ENCODE peak calls at places on chromosomes 4 and X, in nine cellular contexts. One of them, this sample, is unnamed.

GRCh38 chr4:2007804-2008670 is 737 bp downstream of the NELFA start:
- DNase-seq in right cardiac atrium: no peak
- DNase-seq in colonic mucosa: no peak
- DNase-seq in OCI-LY7: no peak
- DNase-seq in MM.1S: no peak
- DNase-seq in psoas muscle: no peak
- DNase-seq in iPS DF 6.9: no peak
- DNase-seq in upper lobe of left lung: no peak
- DNase-seq in tibial nerve: no peak
- DNase-seq in this sample: no peak

GRCh38 chrX:108361316-108361715 is 76.9 kb downstream of the COL4A6 start:
- DNase-seq in right cardiac atrium: no peak
- DNase-seq in colonic mucosa: no peak
- DNase-seq in OCI-LY7: no peak
- DNase-seq in MM.1S: no peak
- DNase-seq in psoas muscle: no peak
- DNase-seq in iPS DF 6.9: no peak
- DNase-seq in upper lobe of left lung: no peak
- DNase-seq in tibial nerve: no peak
- DNase-seq in this sample: no peak

GRCh38 chr4:76948441-76949292 is 885 bp upstream of the SEPTIN11 start:
- DNase-seq in right cardiac atrium: peak; percentile 89
- DNase-seq in colonic mucosa: peak; percentile 81
- DNase-seq in OCI-LY7: peak; percentile 19
- DNase-seq in MM.1S: no peak
- DNase-seq in psoas muscle: peak; percentile 77
- DNase-seq in iPS DF 6.9: no peak
- DNase-seq in upper lobe of left lung: peak; percentile 80
- DNase-seq in tibial nerve: peak; percentile 34
- DNase-seq in this sample: peak; percentile 91

GRCh38 chrX:40300286-40300890 is 202.6 kb upstream of the BCOR start:
- DNase-seq in right cardiac atrium: no peak
- DNase-seq in colonic mucosa: no peak
- DNase-seq in OCI-LY7: no peak
- DNase-seq in MM.1S: no peak
- DNase-seq in psoas muscle: no peak
- DNase-seq in iPS DF 6.9: no peak
- DNase-seq in upper lobe of left lung: no peak
- DNase-seq in tibial nerve: no peak
- DNase-seq in this sample: no peak

GRCh38 chr4:142719854-142720541 is 126.1 kb downstream of the INPP4B start:
- DNase-seq in right cardiac atrium: no peak
- DNase-seq in colonic mucosa: no peak
- DNase-seq in OCI-LY7: peak; percentile 5
- DNase-seq in MM.1S: peak; percentile 28
- DNase-seq in psoas muscle: no peak
- DNase-seq in iPS DF 6.9: no peak
- DNase-seq in upper lobe of left lung: no peak
- DNase-seq in tibial nerve: no peak
- DNase-seq in this sample: no peak

GRCh38 chr4:48831532-48832015 is 686 bp downstream of the OCIAD1 start:
- DNase-seq in right cardiac atrium: no peak
- DNase-seq in colonic mucosa: no peak
- DNase-seq in OCI-LY7: peak; percentile 58
- DNase-seq in MM.1S: no peak
- DNase-seq in psoas muscle: no peak
- DNase-seq in iPS DF 6.9: no peak
- DNase-seq in upper lobe of left lung: no peak
- DNase-seq in tibial nerve: no peak
- DNase-seq in this sample: no peak

GRCh38 chr4:52841707-52842456 is 20.2 kb upstream of the RASL11B start:
- DNase-seq in right cardiac atrium: peak; percentile 63
- DNase-seq in colonic mucosa: no peak
- DNase-seq in OCI-LY7: no peak
- DNase-seq in MM.1S: no peak
- DNase-seq in psoas muscle: no peak
- DNase-seq in iPS DF 6.9: no peak
- DNase-seq in upper lobe of left lung: no peak
- DNase-seq in tibial nerve: no peak
- DNase-seq in this sample: no peak

GRCh38 chr4:108466936-108467902 is 153.2 kb upstream of the RPL34 start:
- DNase-seq in right cardiac atrium: no peak
- DNase-seq in colonic mucosa: no peak
- DNase-seq in OCI-LY7: no peak
- DNase-seq in MM.1S: peak; percentile 98
- DNase-seq in psoas muscle: no peak
- DNase-seq in iPS DF 6.9: no peak
- DNase-seq in upper lobe of left lung: no peak
- DNase-seq in tibial nerve: no peak
- DNase-seq in this sample: no peak

GRCh38 chr4:40548256-40548655 is 81.4 kb downstream of the RBM47 start:
- DNase-seq in right cardiac atrium: no peak
- DNase-seq in colonic mucosa: no peak
- DNase-seq in OCI-LY7: no peak
- DNase-seq in MM.1S: no peak
- DNase-seq in psoas muscle: no peak
- DNase-seq in iPS DF 6.9: no peak
- DNase-seq in upper lobe of left lung: no peak
- DNase-seq in tibial nerve: no peak
- DNase-seq in this sample: no peak

GRCh38 chr4:185743722-185744121 is 68.3 kb downstream of the SORBS2 start:
- DNase-seq in right cardiac atrium: no peak
- DNase-seq in colonic mucosa: no peak
- DNase-seq in OCI-LY7: no peak
- DNase-seq in MM.1S: no peak
- DNase-seq in psoas muscle: no peak
- DNase-seq in iPS DF 6.9: no peak
- DNase-seq in upper lobe of left lung: no peak
- DNase-seq in tibial nerve: no peak
- DNase-seq in this sample: no peak

GRCh38 chr4:108129226-108129625 is 39.5 kb downstream of the LEF1 start:
- DNase-seq in right cardiac atrium: no peak
- DNase-seq in colonic mucosa: no peak
- DNase-seq in OCI-LY7: no peak
- DNase-seq in MM.1S: no peak
- DNase-seq in psoas muscle: no peak
- DNase-seq in iPS DF 6.9: no peak
- DNase-seq in upper lobe of left lung: no peak
- DNase-seq in tibial nerve: no peak
- DNase-seq in this sample: no peak

GRCh38 chr4:81142744-81143143 is 72.3 kb downstream of the PRKG2 start:
- DNase-seq in right cardiac atrium: no peak
- DNase-seq in colonic mucosa: peak; percentile 59
- DNase-seq in OCI-LY7: no peak
- DNase-seq in MM.1S: no peak
- DNase-seq in psoas muscle: no peak
- DNase-seq in iPS DF 6.9: no peak
- DNase-seq in upper lobe of left lung: no peak
- DNase-seq in tibial nerve: no peak
- DNase-seq in this sample: no peak

GRCh38 chr4:164935363-164935762 is 42.1 kb downstream of the TRIM61 start:
- DNase-seq in right cardiac atrium: no peak
- DNase-seq in colonic mucosa: no peak
- DNase-seq in OCI-LY7: peak; percentile 36
- DNase-seq in MM.1S: peak; percentile 26
- DNase-seq in psoas muscle: no peak
- DNase-seq in iPS DF 6.9: no peak
- DNase-seq in upper lobe of left lung: no peak
- DNase-seq in tibial nerve: no peak
- DNase-seq in this sample: no peak

GRCh38 chr4:25619601-25620000 is 36.0 kb upstream of the SLC34A2 start:
- DNase-seq in right cardiac atrium: no peak
- DNase-seq in colonic mucosa: no peak
- DNase-seq in OCI-LY7: no peak
- DNase-seq in MM.1S: no peak
- DNase-seq in psoas muscle: no peak
- DNase-seq in iPS DF 6.9: no peak
- DNase-seq in upper lobe of left lung: no peak
- DNase-seq in tibial nerve: no peak
- DNase-seq in this sample: no peak

GRCh38 chrX:122770581-122770980 is 413.5 kb upstream of the GRIA3 start:
- DNase-seq in right cardiac atrium: no peak
- DNase-seq in colonic mucosa: no peak
- DNase-seq in OCI-LY7: no peak
- DNase-seq in MM.1S: peak; percentile 39
- DNase-seq in psoas muscle: no peak
- DNase-seq in iPS DF 6.9: no peak
- DNase-seq in upper lobe of left lung: no peak
- DNase-seq in tibial nerve: no peak
- DNase-seq in this sample: no peak

DNA sequence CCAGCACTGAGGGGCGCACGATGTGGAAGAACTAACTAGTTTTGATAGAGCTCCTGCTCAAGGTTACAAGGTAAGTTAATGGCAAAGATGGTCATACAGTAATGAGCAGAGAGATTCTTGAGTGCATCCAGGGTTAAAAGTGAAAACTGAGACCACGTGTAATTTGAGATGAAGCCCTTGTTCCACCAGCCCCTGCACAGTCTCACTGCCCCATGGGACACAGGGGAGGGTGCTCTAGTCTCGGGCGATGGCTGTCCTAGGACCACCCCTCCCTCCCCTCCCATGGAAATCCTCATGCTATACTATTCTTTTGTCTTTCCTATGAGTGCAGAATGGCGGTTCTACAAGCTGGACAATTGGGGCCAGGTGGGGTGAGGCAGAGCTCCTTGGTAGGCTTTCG is 1.8 kb downstream of the G6PD start:
- DNase-seq in right cardiac atrium: no peak
- DNase-seq in colonic mucosa: no peak
- DNase-seq in OCI-LY7: no peak
- DNase-seq in MM.1S: no peak
- DNase-seq in psoas muscle: no peak
- DNase-seq in iPS DF 6.9: no peak
- DNase-seq in upper lobe of left lung: no peak
- DNase-seq in tibial nerve: no peak
- DNase-seq in this sample: no peak
- H3K4me1 ChIP-seq in right cardiac atrium: peaks cover 13% of the 10 kb centered on the region
- H3K4me1 ChIP-seq in colonic mucosa: no peaks in the 10 kb centered on the region
- H3K4me1 ChIP-seq in OCI-LY7: peaks cover 16% of the 10 kb centered on the region
- H3K4me1 ChIP-seq in MM.1S: peaks cover 4% of the 10 kb centered on the region
- H3K4me1 ChIP-seq in psoas muscle: peaks cover 17% of the 10 kb centered on the region
- H3K4me1 ChIP-seq in iPS DF 6.9: peaks cover 2% of the 10 kb centered on the region
- H3K4me1 ChIP-seq in upper lobe of left lung: peaks cover 39% of the 10 kb centered on the region
- H3K4me1 ChIP-seq in tibial nerve: no peaks in the 10 kb centered on the region
- H3K4me1 ChIP-seq in this sample: peaks cover 28% of the 10 kb centered on the region

DNA sequence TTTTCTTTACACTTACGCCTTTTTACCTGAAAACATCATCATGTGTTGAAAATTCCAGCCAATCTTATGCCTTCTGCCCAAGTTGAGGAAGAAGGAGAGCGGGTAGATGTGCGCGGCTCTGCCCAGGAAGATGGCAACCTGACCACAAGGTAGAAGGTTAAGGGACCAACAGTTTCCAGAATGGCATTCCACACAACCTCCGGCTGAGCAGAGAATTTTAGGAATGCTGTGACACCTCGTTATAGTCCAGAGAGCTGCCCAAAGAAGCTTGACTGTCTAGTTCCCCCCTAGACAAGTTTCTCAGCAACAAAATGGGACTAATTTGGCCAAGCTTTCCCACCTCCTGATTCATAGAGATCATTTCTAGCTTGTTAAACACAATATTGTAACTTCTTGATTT is 75.1 kb downstream of the CHST7 start:
- DNase-seq in right cardiac atrium: no peak
- DNase-seq in colonic mucosa: no peak
- DNase-seq in OCI-LY7: no peak
- DNase-seq in MM.1S: no peak
- DNase-seq in psoas muscle: no peak
- DNase-seq in iPS DF 6.9: no peak
- DNase-seq in upper lobe of left lung: no peak
- DNase-seq in tibial nerve: no peak
- DNase-seq in this sample: no peak
- H3K27ac ChIP-seq in right cardiac atrium: no peak overlapping the region
- H3K27ac ChIP-seq in colonic mucosa: no peak overlapping the region
- H3K27ac ChIP-seq in OCI-LY7: no peak overlapping the region
- H3K27ac ChIP-seq in MM.1S: no peak overlapping the region
- H3K27ac ChIP-seq in psoas muscle: no peak overlapping the region
- H3K27ac ChIP-seq in iPS DF 6.9: peak overlapping the region; percentile 84
- H3K27ac ChIP-seq in upper lobe of left lung: no peak overlapping the region
- H3K27ac ChIP-seq in tibial nerve: no peak overlapping the region
- H3K27ac ChIP-seq in this sample: no peak overlapping the region

DNA sequence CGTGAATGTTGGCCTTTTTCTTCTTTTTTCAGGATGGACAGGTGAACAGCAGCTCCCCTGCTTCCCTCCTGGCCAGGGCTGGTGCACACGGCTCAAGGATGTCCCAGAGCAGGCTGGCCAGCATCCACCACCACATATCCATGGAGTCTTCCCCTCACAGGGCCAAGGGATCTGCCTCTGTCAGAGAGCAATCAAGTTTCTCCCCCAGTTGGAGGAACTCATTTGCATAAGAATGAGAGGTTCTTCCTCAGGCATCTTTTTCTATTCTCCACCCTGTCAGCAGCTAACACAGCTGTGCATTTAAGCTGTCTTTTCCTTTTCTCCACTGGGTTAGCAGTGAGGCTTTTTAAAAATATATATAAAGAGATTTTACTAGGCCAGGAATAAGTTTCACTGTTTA is 143.8 kb downstream of the ANAPC10 start:
- DNase-seq in right cardiac atrium: no peak
- DNase-seq in colonic mucosa: no peak
- DNase-seq in OCI-LY7: no peak
- DNase-seq in MM.1S: peak; percentile 49
- DNase-seq in psoas muscle: no peak
- DNase-seq in iPS DF 6.9: no peak
- DNase-seq in upper lobe of left lung: no peak
- DNase-seq in tibial nerve: no peak
- DNase-seq in this sample: no peak
- H3K4me3 ChIP-seq in right cardiac atrium: no peak overlapping the region
- H3K4me3 ChIP-seq in colonic mucosa: no peak overlapping the region
- H3K4me3 ChIP-seq in OCI-LY7: no peak overlapping the region
- H3K4me3 ChIP-seq in MM.1S: no peak overlapping the region
- H3K4me3 ChIP-seq in psoas muscle: no peak overlapping the region
- H3K4me3 ChIP-seq in iPS DF 6.9: no peak overlapping the region
- H3K4me3 ChIP-seq in upper lobe of left lung: no peak overlapping the region
- H3K4me3 ChIP-seq in tibial nerve: no peak overlapping the region
- H3K4me3 ChIP-seq in this sample: no peak overlapping the region

GRCh38 chrX:80021611-80022010 is 7.1 kb downstream of the TBX22 start:
- DNase-seq in right cardiac atrium: no peak
- DNase-seq in colonic mucosa: no peak
- DNase-seq in OCI-LY7: no peak
- DNase-seq in MM.1S: no peak
- DNase-seq in psoas muscle: no peak
- DNase-seq in iPS DF 6.9: no peak
- DNase-seq in upper lobe of left lung: no peak
- DNase-seq in tibial nerve: no peak
- DNase-seq in this sample: no peak

GRCh38 chrX:80022363-80023031 is 7.9 kb downstream of the TBX22 start:
- DNase-seq in right cardiac atrium: peak; percentile 61
- DNase-seq in colonic mucosa: no peak
- DNase-seq in OCI-LY7: no peak
- DNase-seq in MM.1S: no peak
- DNase-seq in psoas muscle: no peak
- DNase-seq in iPS DF 6.9: no peak
- DNase-seq in upper lobe of left lung: no peak
- DNase-seq in tibial nerve: no peak
- DNase-seq in this sample: no peak

DNA sequence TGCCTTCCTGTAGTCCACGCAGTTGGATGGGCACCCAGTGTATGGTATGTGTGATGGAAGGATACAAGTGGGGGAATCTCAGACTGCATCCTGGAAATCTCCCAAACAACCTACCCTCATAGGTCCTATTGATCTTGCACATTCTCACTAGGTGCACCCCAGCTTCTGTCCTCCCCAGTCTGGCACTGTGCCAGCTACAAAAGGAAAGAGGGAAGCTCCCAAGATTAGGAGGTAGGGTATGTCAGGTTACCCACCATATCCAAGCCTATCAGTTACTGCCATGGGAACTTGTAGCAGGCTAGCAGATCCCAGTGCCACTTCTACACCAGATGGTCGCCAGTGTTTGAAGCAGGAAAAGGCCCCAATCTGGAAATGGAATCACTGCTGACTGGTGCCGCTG is 11.6 kb downstream of the TBX22 start:
- DNase-seq in right cardiac atrium: no peak
- DNase-seq in colonic mucosa: no peak
- DNase-seq in OCI-LY7: no peak
- DNase-seq in MM.1S: no peak
- DNase-seq in psoas muscle: no peak
- DNase-seq in iPS DF 6.9: no peak
- DNase-seq in upper lobe of left lung: no peak
- DNase-seq in tibial nerve: no peak
- DNase-seq in this sample: no peak
- H3K4me1 ChIP-seq in right cardiac atrium: no peaks in the 10 kb centered on the region
- H3K4me1 ChIP-seq in colonic mucosa: no peaks in the 10 kb centered on the region
- H3K4me1 ChIP-seq in OCI-LY7: no peaks in the 10 kb centered on the region
- H3K4me1 ChIP-seq in MM.1S: no peaks in the 10 kb centered on the region
- H3K4me1 ChIP-seq in psoas muscle: no peaks in the 10 kb centered on the region
- H3K4me1 ChIP-seq in iPS DF 6.9: no peaks in the 10 kb centered on the region
- H3K4me1 ChIP-seq in upper lobe of left lung: no peaks in the 10 kb centered on the region
- H3K4me1 ChIP-seq in tibial nerve: no peaks in the 10 kb centered on the region
- H3K4me1 ChIP-seq in this sample: no peaks in the 10 kb centered on the region